ENCODE peak calls at places on chromosome 2, in four cellular contexts. U, G, Y and X are unnamed samples.

GRCh38 chr2:162712598-162712997 is 126.0 kb downstream of the KCNH7 start:
- DNase-seq in G (no peak), Y (no peak), U (no peak), X (no peak)

GRCh38 chr2:1055014-1055595 is 104.5 kb downstream of the SNTG2 start:
- DNase-seq in U (no peak), Y (no peak), G (peak; percentile 84), X (no peak)

GRCh38 chr2:111709321-111709720 is 174.7 kb downstream of the ANAPC1 start:
- DNase-seq in U (no peak), Y (no peak), G (no peak), X (no peak)

GRCh38 chr2:191150451-191151314 is at the start of gene STAT4:
- DNase-seq in U (peak; percentile 24), G (peak; percentile 48), Y (no peak), X (peak; percentile 62)

GRCh38 chr2:208306291-208306690 is 40.2 kb downstream of the PIKFYVE start:
- DNase-seq in G (peak; percentile 20), Y (no peak), U (no peak), X (peak; percentile 6)

GRCh38 chr2:239381709-239382134 is 19.1 kb downstream of the HDAC4 start:
- DNase-seq in Y (no peak), G (no peak), U (no peak), X (no peak)

GRCh38 chr2:11187083-11187619 is 31.9 kb downstream of the SLC66A3 start:
- DNase-seq in G (peak; percentile 68), U (no peak), Y (no peak), X (no peak)

GRCh38 chr2:70656421-70657010 is 102.9 kb upstream of the TGFA start:
- DNase-seq in Y (no peak), U (no peak), G (no peak), X (no peak)

GRCh38 chr2:235048549-235048948 is 96.7 kb downstream of the SH3BP4 start:
- DNase-seq in Y (no peak), G (no peak), U (peak; percentile 33), X (no peak)

GRCh38 chr2:158009425-158009824 is 92.3 kb upstream of the UPP2 start:
- DNase-seq in U (peak; percentile 43), Y (no peak), G (peak; percentile 22), X (peak; percentile 63)

GRCh38 chr2:112003585-112003984 is 51.5 kb upstream of the TMEM87B start:
- DNase-seq in Y (no peak), U (no peak), G (no peak), X (no peak)

GRCh38 chr2:178271629-178272333 is 77.5 kb downstream of the OSBPL6 start:
- DNase-seq in U (peak; percentile 32), Y (no peak), G (peak; percentile 75), X (peak; percentile 92)

GRCh38 chr2:111116016-111116746 is 4.5 kb upstream of the BCL2L11 start:
- DNase-seq in U (no peak), Y (no peak), G (no peak), X (no peak)

GRCh38 chr2:199460101-199460671 is 2.4 kb upstream of the SATB2 start:
- DNase-seq in Y (peak; percentile 20), U (no peak), G (peak; percentile 65), X (peak; percentile 57)

GRCh38 chr2:186308347-186308746 is 177.7 kb upstream of the ZC3H15 start:
- DNase-seq in Y (no peak), U (peak; percentile 28), G (peak; percentile 13), X (peak; percentile 19)

GRCh38 chr2:217875556-217876252 is 127.1 kb downstream of the TNS1 start:
- DNase-seq in G (no peak), U (no peak), Y (no peak), X (no peak)

GRCh38 chr2:7671312-7671711 is 754.1 kb downstream of the RNF144A start:
- DNase-seq in G (no peak), U (peak; percentile 72), Y (no peak), X (no peak)

GRCh38 chr2:11764359-11764758 is 17.9 kb downstream of the LPIN1 start:
- DNase-seq in U (peak; percentile 71), G (no peak), Y (no peak), X (peak; percentile 85)

GRCh38 chr2:133674433-133675331 is 106.4 kb upstream of the NCKAP5 start:
- DNase-seq in G (peak; percentile 85), Y (peak; percentile 21), U (peak; percentile 23), X (peak; percentile 89)

GRCh38 chr2:42141687-42142475 is 27.3 kb upstream of the EML4 start:
- DNase-seq in Y (no peak), U (peak; percentile 60), G (peak; percentile 96), X (peak; percentile 30)

GRCh38 chr2:177148477-177149154 is 64.0 kb upstream of the HNRNPA3 start:
- DNase-seq in Y (peak; percentile 77), G (peak; percentile 73), U (peak; percentile 76), X (peak; percentile 89)

GRCh38 chr2:101124684-101125366 is 26.4 kb downstream of the TBC1D8 start:
- DNase-seq in U (peak; percentile 78), Y (no peak), G (peak; percentile 66), X (peak; percentile 78)
- H3K4me3 ChIP-seq in U (no peak overlapping the region), Y (no peak overlapping the region), G (no peak overlapping the region), X (no peak overlapping the region)

DNA sequence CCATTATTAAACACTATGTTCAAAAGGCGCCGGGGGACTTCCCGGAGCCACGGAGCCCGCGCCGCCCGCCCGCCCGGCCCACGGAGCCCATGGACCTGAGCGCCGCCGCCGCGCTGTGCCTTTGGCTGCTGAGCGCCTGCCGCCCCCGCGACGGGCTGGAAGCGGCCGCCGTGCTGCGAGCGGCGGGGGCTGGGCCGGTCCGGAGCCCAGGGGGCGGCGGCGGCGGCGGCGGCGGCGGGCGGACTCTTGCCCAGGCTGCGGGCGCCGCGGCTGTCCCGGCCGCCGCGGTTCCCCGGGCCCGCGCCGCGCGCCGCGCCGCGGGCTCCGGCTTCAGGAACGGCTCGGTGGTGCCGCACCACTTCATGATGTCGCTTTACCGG is 197 bp downstream of the GDF7 start:
- DNase-seq in Y (no peak), U (no peak), G (no peak), X (peak; percentile 56)
- H3K4me3 ChIP-seq in Y (peak overlapping the region; percentile 76), U (no peak overlapping the region), G (peak overlapping the region; percentile 28), X (peak overlapping the region; percentile 55)

GRCh38 chr2:10057231-10058107 is 14.1 kb downstream of the KLF11 start:
- DNase-seq in U (peak; percentile 68), Y (no peak), G (peak; percentile 68), X (peak; percentile 89)
- H3K4me3 ChIP-seq in U (no peak overlapping the region), Y (no peak overlapping the region), G (no peak overlapping the region), X (peak overlapping the region; percentile 7)

GRCh38 chr2:166365803-166366420 is 9.8 kb downstream of the SCN9A start:
- DNase-seq in U (no peak), Y (no peak), G (peak; percentile 24), X (no peak)
- H3K4me3 ChIP-seq in U (no peak overlapping the region), Y (no peak overlapping the region), G (no peak overlapping the region), X (no peak overlapping the region)

DNA sequence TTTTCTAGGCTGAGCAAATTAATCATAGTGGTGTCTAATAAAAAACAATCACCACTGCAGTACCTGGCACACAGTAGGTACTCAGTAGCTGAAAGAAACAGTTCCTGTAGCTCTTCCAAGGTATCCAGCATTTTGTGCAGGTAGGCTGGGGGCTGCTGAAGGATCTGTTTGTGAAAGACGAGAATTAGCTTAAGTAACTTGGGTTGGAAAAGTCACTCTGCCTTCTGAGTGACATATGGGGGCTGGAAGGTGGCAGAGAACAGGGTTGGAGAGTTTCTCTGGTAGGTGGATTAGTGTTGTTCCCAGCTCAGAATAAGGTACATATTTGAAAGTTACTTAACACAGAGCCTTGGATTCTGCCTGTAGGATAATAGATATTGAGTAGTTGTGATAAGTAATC is 72.8 kb downstream of the FMNL2 start:
- DNase-seq in U (no peak), Y (no peak), G (no peak), X (no peak)
- H3K4me3 ChIP-seq in U (no peak overlapping the region), Y (no peak overlapping the region), G (no peak overlapping the region), X (no peak overlapping the region)

GRCh38 chr2:26915316-26915715 is 55.1 kb upstream of the MAPRE3 start:
- DNase-seq in Y (no peak), G (no peak), U (no peak), X (no peak)

GRCh38 chr2:26914963-26915310 is 55.5 kb upstream of the MAPRE3 start:
- DNase-seq in U (no peak), G (no peak), Y (no peak), X (no peak)

GRCh38 chr2:26913599-26914285 is 56.7 kb upstream of the MAPRE3 start:
- DNase-seq in U (no peak), Y (no peak), G (no peak), X (peak; percentile 22)

GRCh38 chr2:26916128-26916692 is 54.2 kb upstream of the MAPRE3 start:
- DNase-seq in G (no peak), U (no peak), Y (no peak), X (no peak)

GRCh38 chr2:26914286-26914962 is 56.0 kb upstream of the MAPRE3 start:
- DNase-seq in G (no peak), U (no peak), Y (peak; percentile 76), X (no peak)
- H3K4me3 ChIP-seq in G (no peak overlapping the region), U (no peak overlapping the region), Y (no peak overlapping the region), X (no peak overlapping the region)

DNA sequence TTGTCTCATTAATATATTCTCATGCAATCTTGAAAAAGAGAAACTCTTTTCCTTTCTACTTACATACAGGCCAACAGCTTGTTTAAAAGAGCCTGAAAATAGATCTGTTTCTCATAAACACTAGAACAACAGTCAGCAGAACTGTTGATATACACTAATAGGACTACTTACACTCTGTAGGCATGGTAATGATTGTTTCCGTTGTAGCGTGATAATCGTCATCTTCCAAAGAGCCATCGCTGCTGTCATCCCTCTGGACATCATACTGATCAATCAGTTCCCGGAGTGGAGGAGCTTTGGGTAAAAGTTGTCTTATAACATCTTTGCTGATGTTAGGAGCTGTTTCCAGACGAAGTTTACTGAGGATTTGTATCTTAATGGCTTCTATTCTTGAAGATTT is 476 bp downstream of the MSTN start:
- DNase-seq in U (no peak), G (no peak), Y (no peak), X (no peak)
- H3K4me3 ChIP-seq in U (no peak overlapping the region), G (no peak overlapping the region), Y (no peak overlapping the region), X (no peak overlapping the region)

DNA sequence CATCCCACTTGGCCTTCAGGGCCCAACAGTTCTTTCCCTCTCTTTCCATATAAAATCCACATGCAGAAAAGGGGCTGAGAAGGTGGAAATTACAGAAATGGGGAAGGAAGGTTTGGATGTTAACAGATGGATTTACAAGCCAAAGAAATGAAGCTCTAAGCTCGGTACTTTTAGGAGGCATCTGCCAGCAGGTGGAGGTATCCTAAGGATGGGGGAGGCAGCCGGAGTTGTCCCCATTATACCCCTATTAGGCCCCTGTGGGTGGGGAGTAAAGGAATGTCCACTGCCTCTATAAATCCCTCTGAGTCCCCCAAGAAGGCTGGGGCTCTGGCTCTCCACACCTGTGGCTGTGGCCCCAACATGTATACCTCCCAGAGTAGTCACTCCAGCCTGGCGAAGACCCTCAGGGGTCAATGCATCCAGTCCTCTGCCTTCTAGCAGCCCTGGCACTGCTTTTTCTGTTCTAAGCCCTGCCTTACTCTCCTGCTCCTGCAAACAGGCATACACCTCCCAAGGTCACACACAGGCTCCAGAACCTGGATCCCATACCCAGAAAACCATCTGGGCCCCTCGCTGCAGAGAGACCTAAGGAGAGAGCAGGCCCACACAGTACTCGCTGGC is 1.2 kb downstream of the FBXO41 start:
- DNase-seq in G (no peak), U (no peak), Y (no peak), X (no peak)
- H3K4me3 ChIP-seq in G (no peak overlapping the region), U (no peak overlapping the region), Y (peak overlapping the region; percentile 92), X (peak overlapping the region; percentile 67)